ENCODE peak calls at places on chromosomes 11 and 22, in four cellular contexts. One of them, this sample, is unnamed.
A peak's percentile ranks its signal among the peaks of the same experiment; 100 is the strongest.

GRCh38 chr11:121389651-121390050 is 62.5 kb upstream of the SORL1 start:
- DNase-seq in HL-60: no peak
- DNase-seq in GM12878: no peak
- DNase-seq in K562: no peak
- DNase-seq in this sample: no peak

GRCh38 chr22:29031236-29031982 is 30.2 kb downstream of the C22orf31 start:
- DNase-seq in HL-60: no peak
- DNase-seq in GM12878: no peak
- DNase-seq in K562: peak; percentile 79
- DNase-seq in this sample: no peak

GRCh38 chr11:3894128-3894731 is 38.8 kb downstream of the STIM1 start:
- DNase-seq in HL-60: peak; percentile 99
- DNase-seq in GM12878: peak; percentile 91
- DNase-seq in K562: peak; percentile 56
- DNase-seq in this sample: peak; percentile 71

GRCh38 chr11:92227233-92227593 is 2.6 kb downstream of the FAT3 start:
- DNase-seq in HL-60: no peak
- DNase-seq in GM12878: no peak
- DNase-seq in K562: no peak
- DNase-seq in this sample: no peak

GRCh38 chr22:37484115-37485005 is 1.8 kb downstream of the MFNG start:
- DNase-seq in HL-60: peak; percentile 97
- DNase-seq in GM12878: peak; percentile 75
- DNase-seq in K562: no peak
- DNase-seq in this sample: peak; percentile 72

GRCh38 chr11:1442807-1443366 is 43.7 kb downstream of the MOB2 start:
- DNase-seq in HL-60: no peak
- DNase-seq in GM12878: no peak
- DNase-seq in K562: no peak
- DNase-seq in this sample: no peak

GRCh38 chr11:93614111-93614784 is 47.2 kb upstream of the CEP295 start:
- DNase-seq in HL-60: no peak
- DNase-seq in GM12878: no peak
- DNase-seq in K562: peak; percentile 37
- DNase-seq in this sample: no peak

GRCh38 chr22:24952837-24953293 is 349 bp downstream of the KIAA1671 start:
- DNase-seq in HL-60: no peak
- DNase-seq in GM12878: no peak
- DNase-seq in K562: no peak
- DNase-seq in this sample: peak; percentile 30

GRCh38 chr11:15199693-15200092 is 85.0 kb downstream of the INSC start:
- DNase-seq in HL-60: no peak
- DNase-seq in GM12878: no peak
- DNase-seq in K562: no peak
- DNase-seq in this sample: no peak

GRCh38 chr11:9280655-9281301 is 15.6 kb upstream of the DENND5A start:
- DNase-seq in HL-60: peak; percentile 78
- DNase-seq in GM12878: peak; percentile 58
- DNase-seq in K562: peak; percentile 52
- DNase-seq in this sample: no peak

GRCh38 chr11:113168804-113169342 is 145.5 kb upstream of the TTC12 start:
- DNase-seq in HL-60: no peak
- DNase-seq in GM12878: no peak
- DNase-seq in K562: no peak
- DNase-seq in this sample: no peak

GRCh38 chr11:117071344-117071787 is 26.9 kb downstream of the SIK3 start:
- DNase-seq in HL-60: no peak
- DNase-seq in GM12878: no peak
- DNase-seq in K562: peak; percentile 72
- DNase-seq in this sample: no peak

GRCh38 chr11:94858012-94858705 is 90.0 kb downstream of the AMOTL1 start:
- DNase-seq in HL-60: no peak
- DNase-seq in GM12878: no peak
- DNase-seq in K562: no peak
- DNase-seq in this sample: no peak

GRCh38 chr22:29309332-29310064 is 3.0 kb downstream of the GAS2L1 start:
- DNase-seq in HL-60: no peak
- DNase-seq in GM12878: no peak
- DNase-seq in K562: no peak
- DNase-seq in this sample: peak; percentile 8

GRCh38 chr11:44626645-44627044 is 61.2 kb downstream of the CD82 start:
- DNase-seq in HL-60: no peak
- DNase-seq in GM12878: no peak
- DNase-seq in K562: no peak
- DNase-seq in this sample: no peak

GRCh38 chr11:96470521-96470920 is 80.7 kb downstream of the JRKL start:
- DNase-seq in HL-60: no peak
- DNase-seq in GM12878: no peak
- DNase-seq in K562: no peak
- DNase-seq in this sample: no peak

GRCh38 chr11:8719260-8720190 is 36.9 kb downstream of the RPL27A start:
- DNase-seq in HL-60: no peak
- DNase-seq in GM12878: no peak
- DNase-seq in K562: no peak
- DNase-seq in this sample: no peak

GRCh38 chr11:47412152-47412746 is 3.9 kb downstream of the SLC39A13 start:
- DNase-seq in HL-60: peak; percentile 65
- DNase-seq in GM12878: no peak
- DNase-seq in K562: peak; percentile 67
- DNase-seq in this sample: no peak

GRCh38 chr11:106391771-106392412 is 314.4 kb downstream of the AASDHPPT start:
- DNase-seq in HL-60: no peak
- DNase-seq in GM12878: no peak
- DNase-seq in K562: no peak
- DNase-seq in this sample: no peak

GRCh38 chr22:23248583-23248982 is 68.3 kb downstream of the BCR start:
- DNase-seq in HL-60: no peak
- DNase-seq in GM12878: no peak
- DNase-seq in K562: peak; percentile 83
- DNase-seq in this sample: no peak

GRCh38 chr22:32080904-32081303 is 37.8 kb downstream of the SLC5A1 start:
- DNase-seq in HL-60: peak; percentile 42
- DNase-seq in GM12878: peak; percentile 7
- DNase-seq in K562: peak; percentile 47
- DNase-seq in this sample: peak; percentile 16

GRCh38 chr11:10941429-10941828 is 83.6 kb upstream of the ZBED5 start:
- DNase-seq in HL-60: no peak
- DNase-seq in GM12878: no peak
- DNase-seq in K562: no peak
- DNase-seq in this sample: no peak

GRCh38 chr11:62125316-62125715 is 1.5 kb downstream of the INCENP start:
- DNase-seq in HL-60: peak; percentile 17
- DNase-seq in GM12878: no peak
- DNase-seq in K562: no peak
- DNase-seq in this sample: no peak

GRCh38 chr11:130674686-130675085 is 226.2 kb downstream of the ADAMTS15 start:
- DNase-seq in HL-60: no peak
- DNase-seq in GM12878: no peak
- DNase-seq in K562: no peak
- DNase-seq in this sample: no peak

GRCh38 chr11:12624595-12624994 is 49.6 kb upstream of the TEAD1 start:
- DNase-seq in HL-60: no peak
- DNase-seq in GM12878: no peak
- DNase-seq in K562: no peak
- DNase-seq in this sample: no peak

GRCh38 chr22:48594016-48594756 is 1233.5 kb downstream of the BRD1 start:
- DNase-seq in HL-60: no peak
- DNase-seq in GM12878: no peak
- DNase-seq in K562: no peak
- DNase-seq in this sample: no peak

GRCh38 chr22:19036229-19036522 is 86.0 kb downstream of the DGCR2 start:
- DNase-seq in HL-60: no peak
- DNase-seq in GM12878: no peak
- DNase-seq in K562: no peak
- DNase-seq in this sample: no peak

GRCh38 chr22:19038164-19038546 is 84.1 kb downstream of the DGCR2 start:
- DNase-seq in HL-60: no peak
- DNase-seq in GM12878: no peak
- DNase-seq in K562: no peak
- DNase-seq in this sample: no peak

GRCh38 chr22:19036523-19037273 is 85.5 kb downstream of the DGCR2 start:
- DNase-seq in HL-60: peak; percentile 31
- DNase-seq in GM12878: no peak
- DNase-seq in K562: peak; percentile 65
- DNase-seq in this sample: no peak

GRCh38 chr22:19037282-19038163 is 84.7 kb downstream of the DGCR2 start:
- DNase-seq in HL-60: no peak
- DNase-seq in GM12878: no peak
- DNase-seq in K562: no peak
- DNase-seq in this sample: no peak

DNA sequence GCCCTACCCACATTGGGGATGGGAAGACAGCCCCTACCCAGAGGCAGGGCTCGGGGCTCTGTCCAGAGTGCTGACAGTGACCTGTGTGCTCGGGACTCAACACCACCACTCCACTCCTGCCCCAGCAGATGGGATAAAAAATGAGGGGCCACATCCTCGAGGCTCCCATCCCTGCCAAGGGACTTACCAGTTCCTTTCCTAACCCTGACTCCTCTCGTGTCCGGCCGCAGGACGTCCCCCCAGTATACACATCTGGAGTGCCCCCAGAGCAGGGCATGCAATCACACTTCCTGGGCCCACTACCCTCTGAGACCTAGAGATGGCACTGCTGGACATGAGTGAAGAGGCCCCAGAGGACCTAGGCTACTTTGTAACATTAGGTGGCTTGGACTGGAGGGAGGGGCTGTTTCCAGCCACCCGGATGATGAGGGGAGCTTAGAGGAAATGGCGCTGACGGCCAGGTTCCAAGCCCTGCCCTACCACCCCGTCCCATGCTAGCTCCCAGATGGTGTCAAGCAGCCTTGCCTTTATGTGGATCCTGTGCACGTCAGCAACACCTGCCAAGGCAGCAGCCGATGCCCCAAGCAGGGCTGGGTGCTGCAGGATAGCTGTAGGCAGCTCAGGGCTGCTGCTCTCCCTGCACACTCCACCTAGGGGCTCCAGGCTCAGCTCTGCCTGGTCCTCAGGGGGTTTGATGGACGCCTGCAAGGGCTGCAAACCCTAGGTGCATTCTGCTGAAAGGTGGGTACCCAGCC is 86.6 kb downstream of the DGCR2 start:
- DNase-seq in HL-60: peak; percentile 21
- DNase-seq in GM12878: no peak
- DNase-seq in K562: peak; percentile 64
- DNase-seq in this sample: no peak
- TF ChIP-seq SPI1 in HL-60: no peak
- TF ChIP-seq SPI1 in GM12878: no peak
- TF ChIP-seq SPI1 in K562: no peak
- TF ChIP-seq SPI1 in this sample: no peak

DNA sequence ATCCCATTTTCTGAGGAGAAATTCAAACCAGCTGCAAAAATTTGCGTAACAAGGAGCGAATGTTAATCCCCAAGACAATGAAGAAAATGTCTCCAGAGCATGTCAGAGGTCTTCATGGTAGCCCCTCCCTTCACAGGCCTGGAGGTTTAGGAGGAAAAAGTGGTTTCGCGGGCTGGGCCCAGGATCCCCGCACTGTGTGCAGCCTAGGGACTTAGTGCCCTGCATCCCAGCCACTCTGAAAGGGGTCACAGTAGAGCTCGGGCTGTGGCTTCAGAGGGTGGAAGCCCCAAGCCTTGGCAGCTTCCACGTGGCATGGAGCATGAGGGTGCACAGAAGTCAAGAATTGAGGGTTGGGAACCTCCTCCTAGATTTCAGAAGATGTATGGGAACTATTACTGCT is 87.4 kb downstream of the BRD1 start:
- DNase-seq in HL-60: no peak
- DNase-seq in GM12878: no peak
- DNase-seq in K562: no peak
- DNase-seq in this sample: no peak
- TF ChIP-seq SPI1 in HL-60: no peak
- TF ChIP-seq SPI1 in GM12878: no peak
- TF ChIP-seq SPI1 in K562: no peak
- TF ChIP-seq SPI1 in this sample: no peak

DNA sequence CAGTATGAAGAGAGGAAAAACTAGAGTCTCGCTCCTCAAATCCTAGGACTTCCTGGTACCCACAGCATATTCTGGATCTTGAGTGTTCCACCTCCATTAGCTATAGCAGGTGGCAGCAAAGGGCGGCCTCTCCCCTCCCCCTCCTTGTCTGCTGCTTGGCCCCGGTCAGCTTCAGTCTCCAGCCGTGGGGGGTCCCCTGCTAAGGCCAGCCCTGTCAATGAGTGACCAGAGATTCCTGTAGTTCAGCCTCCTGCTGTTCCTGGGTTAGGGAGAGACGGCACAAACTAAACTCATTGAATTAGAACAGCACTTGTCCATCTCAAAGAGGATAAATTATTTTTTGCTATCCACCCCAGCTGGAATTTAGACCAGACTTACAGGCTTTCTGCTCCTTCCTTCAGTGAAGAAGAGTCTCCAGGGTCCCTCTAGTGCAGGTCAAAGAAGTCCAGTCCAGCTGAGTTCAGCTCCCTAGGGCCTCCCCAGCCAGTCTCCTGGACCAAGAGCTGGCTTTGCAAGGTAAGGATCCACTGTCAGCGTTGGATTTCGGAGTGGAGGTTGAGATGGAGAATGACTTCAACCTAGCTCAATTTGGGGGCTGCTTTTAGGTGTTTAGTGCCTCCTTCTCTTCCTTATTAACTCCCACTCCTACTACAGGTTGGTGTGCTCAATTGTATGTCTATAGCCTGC is 1.1 kb upstream of the PHLDB1 start:
- DNase-seq in HL-60: no peak
- DNase-seq in GM12878: no peak
- DNase-seq in K562: peak; percentile 26
- DNase-seq in this sample: no peak
- TF ChIP-seq SPI1 in HL-60: no peak
- TF ChIP-seq SPI1 in GM12878: no peak
- TF ChIP-seq SPI1 in K562: no peak
- TF ChIP-seq SPI1 in this sample: no peak

DNA sequence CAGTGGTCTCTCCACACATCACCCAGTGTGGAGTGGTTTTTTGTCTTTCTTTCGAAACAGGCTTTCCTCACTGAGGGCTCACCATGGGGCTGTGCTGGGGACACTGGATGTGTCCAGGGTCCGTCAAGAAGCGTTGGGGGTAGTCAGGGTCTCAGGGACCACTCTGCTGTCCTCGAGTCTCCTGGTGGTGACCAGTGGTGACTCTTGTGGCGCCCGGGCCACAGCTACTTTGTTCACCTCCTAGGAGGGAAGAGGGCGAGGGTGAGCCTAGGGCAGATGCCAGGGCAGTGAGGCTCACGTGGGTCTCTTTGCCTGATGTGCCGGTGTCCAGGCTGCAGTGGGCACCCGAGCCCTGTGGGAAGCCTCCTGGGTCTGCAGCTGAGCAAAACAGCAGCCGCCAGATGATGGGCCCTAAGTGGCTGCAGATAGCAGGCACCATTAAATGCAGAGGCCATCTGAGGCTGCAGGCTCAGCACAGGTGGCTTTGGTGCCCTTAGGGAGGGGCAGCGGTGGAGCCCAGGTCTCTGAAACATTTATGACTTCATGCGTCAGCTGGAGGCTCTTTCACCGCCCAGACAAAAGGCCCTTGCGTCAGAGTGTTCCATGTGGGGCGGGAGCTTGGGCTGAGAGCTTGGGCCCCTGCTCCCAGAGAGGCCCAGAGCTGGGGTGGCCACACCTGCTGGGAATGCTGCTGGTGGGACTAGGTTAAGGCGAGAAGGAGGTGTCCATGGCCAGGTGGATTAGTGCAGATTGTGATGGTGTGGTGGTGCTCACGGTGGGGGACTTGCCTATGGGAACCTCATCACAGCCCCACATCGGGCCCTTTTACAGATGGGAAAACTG is 29.5 kb downstream of the KCNQ1 start:
- DNase-seq in HL-60: no peak
- DNase-seq in GM12878: no peak
- DNase-seq in K562: no peak
- DNase-seq in this sample: no peak
- TF ChIP-seq SPI1 in HL-60: no peak
- TF ChIP-seq SPI1 in GM12878: no peak
- TF ChIP-seq SPI1 in K562: no peak
- TF ChIP-seq SPI1 in this sample: no peak